ENCODE peak calls at places on chromosome 2, in four cellular contexts. O is A549, W is HepG2, V is tibial artery. B is an unnamed sample.

GRCh38 chr2:42581257-42581656 is 12.8 kb downstream of the MTA3 start:
- DNase-seq in O (no peak), W (no peak), V (no peak), B (no peak)

GRCh38 chr2:46187112-46187618 is 110.0 kb upstream of the EPAS1 start:
- DNase-seq in O (no peak), W (peak; percentile 86), V (peak; percentile 42), B (no peak)

GRCh38 chr2:153416071-153416470 is 62.5 kb downstream of the RPRM start:
- DNase-seq in O (no peak), W (no peak), V (no peak), B (no peak)

GRCh38 chr2:36530983-36531354 is 67.0 kb downstream of the FEZ2 start:
- DNase-seq in O (no peak), W (no peak), V (no peak), B (no peak)

GRCh38 chr2:190678444-190679162 is 29.7 kb downstream of the NAB1 start:
- DNase-seq in O (no peak), W (no peak), V (no peak), B (no peak)

GRCh38 chr2:215885621-215886020 is 127.7 kb downstream of the MREG start:
- DNase-seq in O (no peak), W (no peak), V (no peak), B (no peak)

GRCh38 chr2:104046466-104046865 is 807.4 kb upstream of the POU3F3 start:
- DNase-seq in O (no peak), W (no peak), V (no peak), B (no peak)

GRCh38 chr2:104434363-104434792 is 419.5 kb upstream of the POU3F3 start:
- DNase-seq in O (no peak), W (no peak), V (no peak), B (no peak)

GRCh38 chr2:236706803-236707202 is 137.2 kb downstream of the ACKR3 start:
- DNase-seq in O (no peak), W (no peak), V (no peak), B (no peak)

GRCh38 chr2:8576525-8577157 is 105.2 kb upstream of the ID2 start:
- DNase-seq in O (no peak), W (no peak), V (no peak), B (peak; percentile 52)

GRCh38 chr2:26144953-26145680 is 27.8 kb upstream of the GAREM2 start:
- DNase-seq in O (peak; percentile 77), W (peak; percentile 69), V (peak; percentile 59), B (peak; percentile 89)

GRCh38 chr2:27954771-27955384 is 64.3 kb downstream of the BABAM2 start:
- DNase-seq in O (peak; percentile 60), W (peak; percentile 66), V (peak; percentile 83), B (no peak)

GRCh38 chr2:121648206-121648605 is 1.1 kb downstream of the CLASP1 start:
- DNase-seq in O (no peak), W (peak; percentile 39), V (no peak), B (peak; percentile 63)

GRCh38 chr2:121804340-121804739 is 48.9 kb downstream of the TSN start:
- DNase-seq in O (no peak), W (no peak), V (no peak), B (peak; percentile 95)

GRCh38 chr2:16507655-16508054 is 158.0 kb downstream of the CYRIA start:
- DNase-seq in O (no peak), W (no peak), V (no peak), B (no peak)

GRCh38 chr2:43225093-43225787 is 1.2 kb downstream of the ZFP36L2 start:
- DNase-seq in O (no peak), W (no peak), V (peak; percentile 57), B (peak; percentile 72)

GRCh38 chr2:138632066-138632465 is 130.5 kb downstream of the SPOPL start:
- DNase-seq in O (no peak), W (no peak), V (no peak), B (no peak)

GRCh38 chr2:149087751-149088150 is 49.3 kb downstream of the LYPD6B start:
- DNase-seq in O (no peak), W (no peak), V (no peak), B (peak; percentile 59)

GRCh38 chr2:221715783-221716386 is 143.8 kb upstream of the EPHA4 start:
- DNase-seq in O (no peak), W (no peak), V (no peak), B (no peak)

GRCh38 chr2:152304845-152305244 is 30.1 kb upstream of the FMNL2 start:
- DNase-seq in O (no peak), W (no peak), V (no peak), B (no peak)

GRCh38 chr2:71156531-71156930 is 26.1 kb downstream of the MPHOSPH10 start:
- DNase-seq in O (no peak), W (no peak), V (no peak), B (peak; percentile 49)

GRCh38 chr2:203720922-203721672 is 14.7 kb downstream of the CD28 start:
- DNase-seq in O (no peak), W (peak; percentile 57), V (no peak), B (no peak)

GRCh38 chr2:151334082-151334815 is 23.1 kb upstream of the TNFAIP6 start:
- DNase-seq in O (peak; percentile 14), W (peak; percentile 56), V (no peak), B (no peak)

GRCh38 chr2:240364961-240365775 is 70.3 kb upstream of the GPC1 start:
- DNase-seq in O (no peak), W (no peak), V (no peak), B (no peak)

GRCh38 chr2:6943523-6943922 is 26.3 kb downstream of the RNF144A start:
- DNase-seq in O (no peak), W (no peak), V (no peak), B (no peak)

GRCh38 chr2:56132138-56132537 is 51.7 kb upstream of the CCDC85A start:
- DNase-seq in O (peak; percentile 49), W (peak; percentile 60), V (no peak), B (peak; percentile 73)

GRCh38 chr2:135885709-135886108 is 9.5 kb upstream of the MCM6 start:
- DNase-seq in O (no peak), W (no peak), V (no peak), B (no peak)

GRCh38 chr2:88690591-88691338 is 708 bp upstream of the RPIA start:
- DNase-seq in O (peak; percentile 49), W (peak; percentile 57), V (peak; percentile 22), B (peak; percentile 78)

GRCh38 chr2:238489431-238489830 is 62.7 kb downstream of the ASB1 start:
- DNase-seq in O (no peak), W (no peak), V (no peak), B (no peak)

GRCh38 chr2:151238527-151239487 is 22.9 kb downstream of the RBM43 start:
- DNase-seq in O (peak; percentile 49), W (peak; percentile 57), V (peak; percentile 72), B (peak; percentile 84)

GRCh38 chr2:177147834-177148233 is 64.8 kb upstream of the HNRNPA3 start:
- DNase-seq in O (no peak), W (no peak), V (no peak), B (no peak)

DNA sequence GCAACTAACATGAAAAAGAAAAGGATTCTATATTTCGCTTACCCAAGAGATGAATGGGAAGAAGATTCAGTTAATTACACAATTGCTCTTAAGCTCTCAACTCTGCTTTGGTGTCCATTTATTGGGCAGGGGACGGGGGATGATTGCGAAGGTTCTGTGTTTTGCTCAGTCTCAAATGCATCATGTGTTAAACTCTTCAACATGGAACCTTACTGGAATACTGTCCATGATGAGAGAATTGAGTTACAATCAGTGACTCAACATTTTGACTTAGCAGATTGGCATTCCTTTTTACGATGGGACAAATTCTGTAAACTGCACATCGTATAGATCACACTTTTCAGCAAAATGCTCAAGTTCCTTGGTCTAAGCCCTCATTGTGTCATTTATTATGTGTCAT is 135.6 kb downstream of the RBMS1 start:
- DNase-seq in O (no peak), W (no peak), V (no peak), B (no peak)
- H3K4me1 ChIP-seq in O (peaks cover 95% of the 10 kb centered on the region), W (no peaks in the 10 kb centered on the region), V (no peaks in the 10 kb centered on the region), B (no peaks in the 10 kb centered on the region)

GRCh38 chr2:159202568-159203071 is 83.9 kb downstream of the WDSUB1 start:
- DNase-seq in O (no peak), W (peak; percentile 20), V (peak; percentile 67), B (no peak)
- H3K27ac ChIP-seq in O (no peak overlapping the region), W (no peak overlapping the region), V (peak overlapping the region; percentile 43), B (no peak overlapping the region)

DNA sequence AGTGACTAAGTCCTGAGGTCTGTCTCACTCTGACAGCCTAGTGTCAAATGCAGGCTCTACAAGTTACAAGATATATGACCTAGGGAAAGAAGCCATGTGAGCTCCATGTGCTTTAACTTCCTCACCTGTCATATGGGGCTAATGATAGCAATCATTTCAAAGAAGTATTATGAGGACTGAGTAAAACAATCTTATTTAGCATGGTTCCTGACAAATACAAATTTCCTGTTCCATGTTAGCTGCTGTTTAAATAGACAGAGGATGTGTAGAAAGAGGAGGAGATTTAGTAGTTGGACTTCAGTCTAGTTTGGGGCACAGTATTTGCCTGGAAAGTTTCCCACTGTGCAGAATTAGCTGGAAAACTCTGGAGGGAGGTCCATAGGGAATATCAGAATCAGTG is 545.8 kb downstream of the CNTNAP5 start:
- DNase-seq in O (no peak), W (peak; percentile 92), V (no peak), B (no peak)
- H3K4me1 ChIP-seq in O (no peaks in the 10 kb centered on the region), W (peaks cover 77% of the 10 kb centered on the region), V (no peaks in the 10 kb centered on the region), B (no peaks in the 10 kb centered on the region)

GRCh38 chr2:231671617-231672350 is 36.5 kb upstream of the PTMA start:
- DNase-seq in O (no peak), W (peak; percentile 39), V (no peak), B (peak; percentile 94)
- H3K27ac ChIP-seq in O (peak overlapping the region; percentile 97), W (no peak overlapping the region), V (peak overlapping the region; percentile 74), B (peak overlapping the region; percentile 100)

B was measured in Karpas-422.